ENCODE peak calls at places on chromosomes 12 and 14, in nine cellular contexts. W is Peyer's patch, V is left lung, A is psoas muscle, P is suprapubic skin, F is neuronal stem cell, Q is lower leg skin, K is upper lobe of right lung, L is stomach. G is an unnamed sample.

GRCh38 chr12:108112815-108113556 is 16.1 kb upstream of the WSCD2 start:
- DNase-seq in W (no peak), V (no peak), A (no peak), P (no peak), F (peak; percentile 43), Q (no peak), K (no peak), L (no peak), G (no peak)

GRCh38 chr12:105235299-105235746 is 651 bp downstream of the APPL2 start:
- DNase-seq in W (no peak), V (no peak), A (no peak), P (no peak), F (no peak), Q (no peak), K (no peak), L (no peak), G (peak; percentile 18)

GRCh38 chr14:100132161-100132902 is 27.1 kb downstream of the DEGS2 start:
- DNase-seq in W (no peak), V (no peak), A (peak; percentile 69), P (no peak), F (no peak), Q (peak; percentile 90), K (no peak), L (no peak), G (no peak)

GRCh38 chr14:83255727-83256090 is 1722.1 kb upstream of the SEL1L start:
- DNase-seq in W (no peak), V (no peak), A (no peak), P (no peak), F (no peak), Q (no peak), K (no peak), L (no peak), G (no peak)

GRCh38 chr14:34461334-34462131 is 507 bp downstream of the SPTSSA start:
- DNase-seq in W (peak; percentile 80), V (no peak), A (peak; percentile 70), P (peak; percentile 74), F (peak; percentile 58), Q (peak; percentile 88), K (peak; percentile 79), L (peak; percentile 59), G (peak; percentile 41)

GRCh38 chr14:100824156-100824555 is 1.8 kb upstream of the MEG3 start:
- DNase-seq in W (peak; percentile 51), V (no peak), A (peak; percentile 77), P (no peak), F (no peak), Q (no peak), K (no peak), L (no peak), G (peak; percentile 77)

GRCh38 chr14:27485193-27485592 is 887.4 kb upstream of the NOVA1 start:
- DNase-seq in W (no peak), V (no peak), A (no peak), P (no peak), F (no peak), Q (no peak), K (no peak), L (no peak), G (no peak)

GRCh38 chr14:76181546-76181945 is 29.8 kb downstream of the GPATCH2L start:
- DNase-seq in W (no peak), V (no peak), A (no peak), P (no peak), F (no peak), Q (no peak), K (no peak), L (no peak), G (no peak)

GRCh38 chr14:76775159-76775694 is 14.0 kb downstream of the VASH1 start:
- DNase-seq in W (no peak), V (no peak), A (no peak), P (no peak), F (no peak), Q (peak; percentile 81), K (no peak), L (no peak), G (no peak)

GRCh38 chr14:85175556-85175955 is 354.4 kb upstream of the FLRT2 start:
- DNase-seq in W (no peak), V (no peak), A (no peak), P (no peak), F (no peak), Q (no peak), K (no peak), L (no peak), G (no peak)

GRCh38 chr12:1814266-1814665 is 6.1 kb upstream of the LRTM2 start:
- DNase-seq in W (no peak), V (no peak), A (no peak), P (no peak), F (no peak), Q (no peak), K (no peak), L (no peak), G (no peak)

GRCh38 chr12:1810931-1811280 is 9.5 kb upstream of the LRTM2 start:
- DNase-seq in W (no peak), V (peak; percentile 64), A (peak; percentile 33), P (no peak), F (no peak), Q (no peak), K (no peak), L (no peak), G (no peak)

GRCh38 chr12:1811281-1811947 is 9.0 kb upstream of the LRTM2 start:
- DNase-seq in W (no peak), V (peak; percentile 73), A (peak; percentile 47), P (no peak), F (no peak), Q (no peak), K (no peak), L (no peak), G (no peak)

GRCh38 chr12:1811948-1812291 is 8.4 kb upstream of the LRTM2 start:
- DNase-seq in W (no peak), V (no peak), A (peak; percentile 28), P (no peak), F (no peak), Q (no peak), K (no peak), L (no peak), G (no peak)

GRCh38 chr12:1812650-1813302 is 7.6 kb upstream of the LRTM2 start:
- DNase-seq in W (peak; percentile 64), V (peak; percentile 85), A (peak; percentile 56), P (no peak), F (no peak), Q (no peak), K (no peak), L (peak; percentile 39), G (no peak)
- H3K4me3 ChIP-seq in W (no peak overlapping the region), V (no peak overlapping the region), A (no peak overlapping the region), P (no peak overlapping the region), F (no peak overlapping the region), Q (no peak overlapping the region), K (no peak overlapping the region), L (no peak overlapping the region), G (no peak overlapping the region)

GRCh38 chr12:47216150-47216677 is 136.5 kb upstream of the AMIGO2 start:
- DNase-seq in W (peak; percentile 86), V (no peak), A (no peak), P (no peak), F (no peak), Q (peak; percentile 84), K (no peak), L (no peak), G (no peak)
- H3K4me3 ChIP-seq in W (peak overlapping the region; percentile 32), V (peak overlapping the region; percentile 38), A (no peak overlapping the region), P (peak overlapping the region; percentile 16), F (no peak overlapping the region), Q (no peak overlapping the region), K (peak overlapping the region; percentile 41), L (no peak overlapping the region), G (no peak overlapping the region)

DNA sequence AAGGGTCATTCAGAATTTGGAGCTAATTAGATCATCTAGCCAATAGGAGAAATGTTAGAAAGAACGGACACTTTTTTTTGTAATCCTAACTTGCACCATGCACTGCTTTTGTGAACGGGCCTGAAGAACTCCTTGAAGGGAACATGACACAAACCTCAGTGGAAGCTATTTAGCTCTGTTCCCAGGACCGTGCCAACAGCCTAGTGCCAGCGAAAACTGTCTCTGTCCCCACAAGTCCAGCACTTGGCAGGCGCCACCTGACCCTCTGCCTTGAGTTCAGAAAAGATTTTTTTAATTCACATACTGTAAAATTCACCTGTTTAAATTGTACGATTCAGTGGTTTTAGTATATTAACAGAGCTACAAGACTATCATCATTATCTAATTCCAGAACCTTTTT is 31.3 kb upstream of the KCNA5 start:
- DNase-seq in W (no peak), V (no peak), A (peak; percentile 72), P (no peak), F (no peak), Q (no peak), K (no peak), L (no peak), G (no peak)
- H3K4me3 ChIP-seq in W (no peak overlapping the region), V (no peak overlapping the region), A (no peak overlapping the region), P (no peak overlapping the region), F (no peak overlapping the region), Q (no peak overlapping the region), K (no peak overlapping the region), L (no peak overlapping the region), G (no peak overlapping the region)

GRCh38 chr12:46554461-46554860 is 181.9 kb upstream of the SLC38A2 start:
- DNase-seq in W (no peak), V (no peak), A (no peak), P (no peak), F (no peak), Q (no peak), K (no peak), L (no peak), G (no peak)

GRCh38 chr12:46553911-46554310 is 181.3 kb upstream of the SLC38A2 start:
- DNase-seq in W (no peak), V (no peak), A (no peak), P (no peak), F (no peak), Q (no peak), K (no peak), L (no peak), G (no peak)

GRCh38 chr12:46556105-46556559 is 183.6 kb upstream of the SLC38A2 start:
- DNase-seq in W (no peak), V (no peak), A (no peak), P (no peak), F (no peak), Q (no peak), K (no peak), L (no peak), G (no peak)

GRCh38 chr12:46556820-46557524 is 184.4 kb upstream of the SLC38A2 start:
- DNase-seq in W (no peak), V (no peak), A (no peak), P (no peak), F (no peak), Q (no peak), K (no peak), L (no peak), G (no peak)

GRCh38 chr12:46555379-46555778 is 182.8 kb upstream of the SLC38A2 start:
- DNase-seq in W (no peak), V (no peak), A (no peak), P (no peak), F (no peak), Q (no peak), K (no peak), L (no peak), G (no peak)
- H3K4me3 ChIP-seq in W (no peak overlapping the region), V (no peak overlapping the region), A (no peak overlapping the region), P (no peak overlapping the region), F (no peak overlapping the region), Q (no peak overlapping the region), K (no peak overlapping the region), L (no peak overlapping the region), G (no peak overlapping the region)

G was measured in dorsolateral prefrontal cortex.